ENCODE peak calls at places on chromosomes 4 and X, in ten cellular contexts. Y is fibroblast of the aortic adventitia; W is GM04503; K is AG09319; M is HS-5; J is lower lobe of right lung; U is fibroblast of pulmonary artery; X is activated CD4-positive, alpha-beta memory T cell treated with anti-CD3 and anti-CD28 coated beads, Interleukin-2, amount 10 ng/mL, durations not matched to agents 7 days and 5 days; A is C1 segment of cervical spinal cord; N is AG08396. C is an unnamed sample.

GRCh38 chrX:12263211-12263610 is 124.9 kb downstream of the FRMPD4 start:
- DNase-seq in N (no peak), M (no peak), Y (no peak), J (no peak), A (no peak), X (no peak), U (no peak), K (no peak), W (no peak), C (no peak)

GRCh38 chrX:30875957-30876356 is 13.1 kb downstream of the TAB3 start:
- DNase-seq in A (no peak), W (peak; percentile 19), N (peak; percentile 19), M (peak; percentile 50), X (no peak), Y (peak; percentile 81), U (peak; percentile 72), J (no peak), K (peak; percentile 8), C (no peak)

GRCh38 chrX:17278961-17279360 is 96.0 kb upstream of the NHS start:
- DNase-seq in A (no peak), M (no peak), Y (no peak), X (no peak), J (no peak), K (no peak), W (no peak), N (no peak), U (no peak), C (no peak)

GRCh38 chrX:155718964-155719586 is 106.3 kb upstream of the TMLHE start:
- DNase-seq in X (no peak), W (peak; percentile 3), M (no peak), U (peak; percentile 2), J (no peak), N (no peak), Y (peak; percentile 1), A (no peak), K (no peak), C (no peak)

GRCh38 chr4:8308856-8309771 is 39.6 kb downstream of the HTRA3 start:
- DNase-seq in Y (peak; percentile 45), M (no peak), U (peak; percentile 60), A (no peak), W (no peak), K (no peak), N (no peak), J (peak; percentile 47), X (no peak), C (no peak)

GRCh38 chr4:140005699-140006098 is 148.3 kb downstream of the MAML3 start:
- DNase-seq in K (no peak), M (no peak), W (no peak), A (no peak), N (no peak), J (no peak), Y (no peak), X (no peak), U (no peak), C (no peak)

GRCh38 chr4:113810906-113811305 is 49.4 kb upstream of the CAMK2D start:
- DNase-seq in W (peak; percentile 54), Y (peak; percentile 80), J (no peak), K (no peak), X (no peak), M (no peak), U (peak; percentile 63), A (no peak), N (peak; percentile 30), C (no peak)

GRCh38 chr4:55948726-55949479 is at the start of gene CEP135:
- DNase-seq in W (peak; percentile 67), Y (peak; percentile 88), X (peak; percentile 95), J (peak; percentile 97), K (peak; percentile 83), M (peak; percentile 65), U (peak; percentile 95), N (peak; percentile 95), A (peak; percentile 88), C (no peak)

GRCh38 chr4:15682790-15683495 is 1.3 kb downstream of the FAM200B start:
- DNase-seq in U (peak; percentile 25), X (no peak), K (no peak), M (no peak), A (no peak), N (no peak), Y (no peak), W (no peak), J (no peak), C (no peak)

GRCh38 chrX:14056201-14056600 is 26.5 kb upstream of the GEMIN8 start:
- DNase-seq in J (no peak), K (no peak), W (no peak), N (no peak), Y (peak; percentile 19), M (no peak), A (no peak), X (no peak), U (peak; percentile 7), C (no peak)

GRCh38 chr4:86960557-86960959 is 25.7 kb downstream of the AFF1 start:
- DNase-seq in N (no peak), K (no peak), A (no peak), W (no peak), Y (peak; percentile 60), X (no peak), U (peak; percentile 29), M (no peak), J (no peak), C (no peak)

GRCh38 chr4:37970702-37971101 is 10.5 kb downstream of the PTTG2 start:
- DNase-seq in Y (peak; percentile 43), W (no peak), N (peak; percentile 57), J (peak; percentile 86), A (no peak), M (no peak), K (no peak), U (peak; percentile 44), X (peak; percentile 57), C (no peak)

GRCh38 chr4:16418814-16419213 is 192.5 kb upstream of the TAPT1 start:
- DNase-seq in A (no peak), K (no peak), X (no peak), U (peak; percentile 90), N (no peak), W (no peak), M (peak; percentile 33), Y (peak; percentile 87), J (no peak), C (no peak)

GRCh38 chrX:23803931-23804381 is 21.0 kb downstream of the SAT1 start:
- DNase-seq in K (no peak), X (no peak), W (no peak), A (no peak), U (peak; percentile 94), J (peak; percentile 45), Y (peak; percentile 78), N (no peak), M (no peak), C (no peak)

GRCh38 chrX:69210513-69211065 is 45.3 kb upstream of the PJA1 start:
- DNase-seq in M (no peak), X (no peak), U (no peak), J (no peak), N (no peak), W (no peak), Y (peak; percentile 17), A (no peak), K (no peak), C (no peak)

GRCh38 chr4:71472946-71473345 is 134.1 kb downstream of the SLC4A4 start:
- DNase-seq in W (peak; percentile 67), Y (peak; percentile 72), A (no peak), J (no peak), X (no peak), K (peak; percentile 11), U (peak; percentile 66), M (peak; percentile 73), N (peak; percentile 41), C (no peak)

GRCh38 chr4:31518796-31519250 is 798.7 kb downstream of the PCDH7 start:
- DNase-seq in J (no peak), W (no peak), M (peak; percentile 63), X (no peak), U (peak; percentile 21), N (no peak), K (peak; percentile 19), Y (peak; percentile 38), A (no peak), C (no peak)

GRCh38 chr4:54090404-54090803 is 9.6 kb upstream of the GSX2 start:
- DNase-seq in U (no peak), Y (no peak), J (no peak), A (no peak), N (no peak), X (no peak), K (no peak), M (no peak), W (no peak), C (no peak)

GRCh38 chrX:75893281-75893680 is 108.2 kb upstream of the MAGEE2 start:
- DNase-seq in N (no peak), U (no peak), J (no peak), K (no peak), W (no peak), A (no peak), M (no peak), Y (no peak), X (no peak), C (no peak)

GRCh38 chrX:1725472-1725871 is 110.6 kb downstream of the ASMT start:
- DNase-seq in W (no peak), X (no peak), M (no peak), U (no peak), K (no peak), A (no peak), Y (no peak), N (no peak), J (no peak), C (no peak)

GRCh38 chr4:186685744-186686143 is 37.9 kb downstream of the FAT1 start:
- DNase-seq in J (no peak), K (no peak), M (peak; percentile 69), W (peak; percentile 88), A (no peak), U (peak; percentile 86), X (no peak), Y (peak; percentile 79), N (peak; percentile 55), C (no peak)

GRCh38 chr4:133324491-133324890 is 175.4 kb downstream of the PCDH10 start:
- DNase-seq in A (no peak), X (no peak), M (no peak), Y (no peak), U (no peak), N (no peak), J (no peak), W (no peak), K (no peak), C (no peak)

GRCh38 chr4:169621754-169622481 is 1.5 kb downstream of the CLCN3 start:
- DNase-seq in A (no peak), N (peak; percentile 46), U (peak; percentile 65), J (no peak), M (no peak), Y (no peak), X (peak; percentile 29), K (no peak), W (no peak), C (no peak)

GRCh38 chr4:2487632-2488031 is 18.7 kb downstream of the RNF4 start:
- DNase-seq in W (no peak), U (no peak), K (no peak), A (no peak), M (no peak), Y (no peak), N (no peak), X (no peak), J (no peak), C (no peak)

GRCh38 chrX:9566150-9566621 is 101.3 kb downstream of the TBL1X start:
- DNase-seq in Y (peak; percentile 86), W (peak; percentile 39), N (peak; percentile 61), J (no peak), X (no peak), K (peak; percentile 49), M (peak; percentile 61), U (peak; percentile 80), A (no peak), C (peak; percentile 24)

GRCh38 chr4:105415281-105415744 is 58.5 kb downstream of the PPA2 start:
- DNase-seq in J (no peak), M (no peak), U (no peak), Y (no peak), N (no peak), A (no peak), X (no peak), W (no peak), K (no peak), C (no peak)

GRCh38 chrX:70998402-70999027 is 67.6 kb upstream of the SLC7A3 start:
- DNase-seq in Y (peak; percentile 66), N (no peak), X (no peak), A (no peak), M (no peak), K (peak; percentile 8), U (peak; percentile 61), J (no peak), W (peak; percentile 14), C (no peak)

GRCh38 chr4:94006932-94007331 is 178.4 kb downstream of the ATOH1 start:
- DNase-seq in Y (no peak), J (no peak), W (no peak), N (no peak), U (no peak), A (no peak), M (no peak), X (no peak), K (no peak), C (no peak)